ENCODE peak calls at places on chromosomes 13 and 19, in nine cellular contexts. D is cardiac fibroblast; O is fibroblast of gingiva; G is T-helper 17 cell; K is stimulated activated CD4-positive, alpha-beta T cell treated with anti-CD3 and anti-CD28 coated beads, Interleukin-4, amount 100 ng/mL, for 24 hours; P is sciatic nerve; R is AG20443; M is HT-29; W is activated T-cell treated with anti-CD3 and anti-CD28 coated beads for 48 hours. X is an unnamed sample.

GRCh38 chr13:97275265-97275664 is 53.1 kb downstream of the MBNL2 start:
- DNase-seq in D (peak), O (peak), G (no peak), K (no peak), P (no peak), R (peak), M (peak), W (no peak), X (no peak)

GRCh38 chr13:51064753-51065152 is 46.3 kb downstream of the C13orf42 start:
- DNase-seq in D (no peak), O (no peak), G (no peak), K (no peak), P (no peak), R (no peak), M (no peak), W (no peak), X (no peak)

GRCh38 chr19:49791776-49792445 is 21.2 kb downstream of the FUZ start:
- DNase-seq in D (no peak), O (no peak), G (no peak), K (no peak), P (no peak), R (no peak), M (no peak), W (no peak), X (no peak)

GRCh38 chr19:4695224-4695731 is 25.1 kb upstream of the MYDGF start:
- DNase-seq in D (no peak), O (no peak), G (no peak), K (no peak), P (no peak), R (no peak), M (no peak), W (no peak), X (peak)

GRCh38 chr19:1700733-1701663 is 48.6 kb upstream of the TCF3 start:
- DNase-seq in D (no peak), O (no peak), G (no peak), K (no peak), P (no peak), R (no peak), M (no peak), W (no peak), X (no peak)

GRCh38 chr13:79194272-79194671 is 211.8 kb downstream of the RBM26 start:
- DNase-seq in D (no peak), O (no peak), G (no peak), K (peak), P (no peak), R (no peak), M (no peak), W (peak), X (no peak)

GRCh38 chr19:11798391-11799296 is at the start of gene ZNF491:
- DNase-seq in D (peak), O (peak), G (peak), K (peak), P (peak), R (peak), M (peak), W (peak), X (peak)

GRCh38 chr19:17847538-17848366 is at the start of gene JAK3:
- DNase-seq in D (peak), O (peak), G (peak), K (peak), P (peak), R (peak), M (no peak), W (peak), X (peak)

GRCh38 chr13:98657506-98658085 is 80.7 kb upstream of the STK24 start:
- DNase-seq in D (no peak), O (no peak), G (no peak), K (no peak), P (no peak), R (peak), M (peak), W (no peak), X (no peak)

GRCh38 chr13:102779426-102780159 is 6.0 kb upstream of the TEX30 start:
- DNase-seq in D (no peak), O (no peak), G (no peak), K (peak), P (no peak), R (no peak), M (no peak), W (peak), X (no peak)

GRCh38 chr13:26961890-26962615 is 201.5 kb upstream of the GPR12 start:
- DNase-seq in D (no peak), O (no peak), G (no peak), K (no peak), P (no peak), R (no peak), M (peak), W (no peak), X (no peak)

GRCh38 chr19:53991224-53992113 is at the start of gene CACNG6:
- DNase-seq in D (peak), O (no peak), G (no peak), K (no peak), P (no peak), R (peak), M (peak), W (no peak), X (no peak)

GRCh38 chr19:49475995-49476880 is 2.2 kb downstream of the FLT3LG start:
- DNase-seq in D (no peak), O (peak), G (peak), K (peak), P (no peak), R (peak), M (peak), W (peak), X (no peak)

GRCh38 chr13:90201198-90201597 is 1146.3 kb upstream of the MIR17HG start:
- DNase-seq in D (peak), O (no peak), G (no peak), K (no peak), P (no peak), R (peak), M (no peak), W (no peak), X (no peak)

GRCh38 chr19:54063350-54064078 is at the start of gene VSTM1:
- DNase-seq in D (no peak), O (no peak), G (no peak), K (no peak), P (no peak), R (no peak), M (no peak), W (no peak), X (no peak)

GRCh38 chr13:113959198-113959597 is 14.7 kb downstream of the C13orf46 start:
- DNase-seq in D (peak), O (no peak), G (no peak), K (no peak), P (no peak), R (no peak), M (peak), W (no peak), X (no peak)

GRCh38 chr19:44636439-44637389 is 7.0 kb upstream of the PVR start:
- DNase-seq in D (no peak), O (no peak), G (no peak), K (no peak), P (no peak), R (no peak), M (no peak), W (no peak), X (no peak)

GRCh38 chr13:72696590-72696989 is 30.8 kb downstream of the MZT1 start:
- DNase-seq in D (peak), O (peak), G (no peak), K (no peak), P (no peak), R (no peak), M (peak), W (no peak), X (no peak)

GRCh38 chr13:112457485-112457884 is 81.3 kb downstream of the SPACA7 start:
- DNase-seq in D (no peak), O (no peak), G (no peak), K (no peak), P (no peak), R (no peak), M (peak), W (no peak), X (no peak)

X was measured in left ventricle myocardium inferior.